ENCODE peak calls at places on chromosomes 1 and 21, in nine cellular contexts. W is lower leg skin, L is A549, C is adrenal gland, F is ovary, N is sigmoid colon, X is HCT116, Y is right lobe of liver, S is K562. H is an unnamed sample.

GRCh38 chr1:154418062-154418897 is 13.1 kb downstream of the IL6R start:
- DNase-seq in W (no peak), L (peak; percentile 95), C (peak; percentile 83), F (peak; percentile 62), N (no peak), X (peak; percentile 95), Y (peak; percentile 95), S (no peak), H (no peak)

GRCh38 chr1:26252718-26253117 is 18.7 kb downstream of the CEP85 start:
- DNase-seq in W (no peak), L (no peak), C (no peak), F (no peak), N (no peak), X (no peak), Y (no peak), S (no peak), H (no peak)

GRCh38 chr1:11617741-11618140 is 36.5 kb downstream of the FBXO2 start:
- DNase-seq in W (no peak), L (no peak), C (no peak), F (no peak), N (no peak), X (no peak), Y (no peak), S (no peak), H (no peak)

GRCh38 chr1:25246600-25247023 is 642 bp downstream of the RSRP1 start:
- DNase-seq in W (no peak), L (no peak), C (peak; percentile 54), F (peak; percentile 68), N (peak; percentile 77), X (no peak), Y (no peak), S (peak; percentile 26), H (no peak)

GRCh38 chr1:62906428-62906886 is 122.5 kb downstream of the ATG4C start:
- DNase-seq in W (no peak), L (peak; percentile 11), C (no peak), F (no peak), N (no peak), X (peak; percentile 21), Y (no peak), S (peak; percentile 34), H (no peak)

GRCh38 chr1:42453386-42453785 is 2.4 kb downstream of the ZMYND12 start:
- DNase-seq in W (no peak), L (no peak), C (no peak), F (no peak), N (no peak), X (no peak), Y (no peak), S (no peak), H (no peak)

GRCh38 chr1:61616830-61617229 is 108.1 kb downstream of the TM2D1 start:
- DNase-seq in W (no peak), L (peak; percentile 3), C (no peak), F (no peak), N (no peak), X (no peak), Y (no peak), S (no peak), H (no peak)

GRCh38 chr1:60149254-60149653 is 75.7 kb upstream of the C1orf87 start:
- DNase-seq in W (no peak), L (no peak), C (peak; percentile 5), F (peak; percentile 6), N (peak; percentile 61), X (no peak), Y (no peak), S (no peak), H (no peak)

GRCh38 chr1:33819290-33819912 is 44.5 kb upstream of the HMGB4 start:
- DNase-seq in W (no peak), L (no peak), C (no peak), F (no peak), N (no peak), X (no peak), Y (no peak), S (no peak), H (no peak)

GRCh38 chr21:17611414-17612022 is 1.2 kb downstream of the BTG3 start:
- DNase-seq in W (peak; percentile 91), L (peak; percentile 79), C (peak; percentile 89), F (peak; percentile 84), N (peak; percentile 94), X (peak; percentile 74), Y (peak; percentile 68), S (peak; percentile 76), H (peak; percentile 32)
- TF ChIP-seq POLR2A in W (peak; percentile 39), L (no peak), C (no peak), F (no peak), N (no peak), X (no peak), Y (no peak), S (peak; percentile 78), H (no peak)

GRCh38 chr1:68051475-68051874 is 1.0 kb upstream of the DIRAS3 start:
- DNase-seq in W (peak; percentile 25), L (no peak), C (peak; percentile 65), F (peak; percentile 76), N (no peak), X (no peak), Y (peak; percentile 69), S (no peak), H (no peak)
- TF ChIP-seq POLR2A in W (no peak), L (no peak), C (no peak), F (no peak), N (no peak), X (no peak), Y (no peak), S (no peak), H (no peak)

GRCh38 chr21:34864370-34865209 is 184.5 kb downstream of the RUNX1 start:
- DNase-seq in W (no peak), L (no peak), C (no peak), F (no peak), N (no peak), X (no peak), Y (no peak), S (no peak), H (no peak)
- TF ChIP-seq POLR2A in W (no peak), L (no peak), C (no peak), F (no peak), N (no peak), X (no peak), Y (no peak), S (no peak), H (no peak)

GRCh38 chr1:195450794-195451193 is 1157.4 kb downstream of the KCNT2 start:
- DNase-seq in W (no peak), L (no peak), C (no peak), F (no peak), N (no peak), X (no peak), Y (no peak), S (no peak), H (no peak)
- TF ChIP-seq POLR2A in W (no peak), L (no peak), C (no peak), F (no peak), N (no peak), X (no peak), Y (no peak), S (no peak), H (no peak)

GRCh38 chr1:70220015-70220414 is 1.2 kb upstream of the SRSF11 start:
- DNase-seq in W (no peak), L (no peak), C (no peak), F (no peak), N (no peak), X (no peak), Y (no peak), S (peak; percentile 21), H (no peak)

GRCh38 chr1:70222716-70223235 is 1.6 kb downstream of the SRSF11 start:
- DNase-seq in W (no peak), L (no peak), C (no peak), F (no peak), N (no peak), X (no peak), Y (no peak), S (no peak), H (no peak)

GRCh38 chr1:70220517-70221240 is 501 bp upstream of the SRSF11 start:
- DNase-seq in W (no peak), L (no peak), C (no peak), F (no peak), N (no peak), X (no peak), Y (no peak), S (no peak), H (no peak)

GRCh38 chr1:70224954-70225353 is 3.8 kb downstream of the SRSF11 start:
- DNase-seq in W (no peak), L (no peak), C (no peak), F (no peak), N (no peak), X (no peak), Y (no peak), S (no peak), H (no peak)

GRCh38 chr1:70221241-70222077 is at the start of gene SRSF11:
- DNase-seq in W (peak; percentile 94), L (peak; percentile 92), C (peak; percentile 97), F (peak; percentile 98), N (peak; percentile 97), X (peak; percentile 85), Y (peak; percentile 97), S (peak; percentile 90), H (peak; percentile 74)
- TF ChIP-seq POLR2A in W (peak; percentile 55), L (peak; percentile 41), C (peak; percentile 67), F (peak; percentile 89), N (peak; percentile 69), X (peak; percentile 55), Y (peak; percentile 82), S (peak; percentile 91), H (peak; percentile 91)

H was measured in GM12892.